ENCODE peak calls at places on chromosomes 11 and 22, in five cellular contexts. S, Z, F, R and G are unnamed samples.

GRCh38 chr11:65502852-65503603 is 4.2 kb downstream of the MALAT1 start:
- DNase-seq in F (no peak), R (peak), S (no peak), Z (no peak), G (peak)

GRCh38 chr11:114215871-114216803 is 80.1 kb upstream of the NNMT start:
- DNase-seq in S (no peak), F (no peak), R (no peak), Z (no peak), G (peak)

GRCh38 chr11:61957028-61957770 is 7.0 kb downstream of the BEST1 start:
- DNase-seq in Z (no peak), F (no peak), S (no peak), R (no peak), G (no peak)

GRCh38 chr11:128208329-128209220 is 378.8 kb downstream of the ETS1 start:
- DNase-seq in S (no peak), Z (peak), F (peak), R (no peak), G (no peak)

GRCh38 chr22:21972293-21972779 is 10.3 kb downstream of the TOP3B start:
- DNase-seq in S (peak), R (no peak), Z (no peak), F (no peak), G (peak)

GRCh38 chr22:17792854-17793434 is 18.7 kb upstream of the BID start:
- DNase-seq in R (no peak), F (no peak), S (no peak), Z (no peak), G (no peak)

GRCh38 chr11:27524155-27524554 is 17.6 kb upstream of the LIN7C start:
- DNase-seq in F (no peak), Z (no peak), R (no peak), S (no peak), G (peak)

GRCh38 chr22:45162531-45162930 is 1.2 kb upstream of the NUP50 start:
- DNase-seq in F (no peak), Z (no peak), S (no peak), R (no peak), G (no peak)

GRCh38 chr22:44634426-44635321 is 67.3 kb upstream of the PRR5 start:
- DNase-seq in S (no peak), R (no peak), Z (no peak), F (no peak), G (no peak)

GRCh38 chr11:77819921-77820564 is 479 bp downstream of the RSF1 start:
- DNase-seq in Z (no peak), F (no peak), S (no peak), R (peak), G (peak)

GRCh38 chr11:133907216-133907615 is 49.6 kb downstream of the IGSF9B start:
- DNase-seq in Z (no peak), F (no peak), R (peak), S (no peak), G (no peak)

GRCh38 chr22:24926849-24927579 is 19.5 kb downstream of the LHFPL7 start:
- DNase-seq in F (no peak), S (no peak), R (no peak), Z (no peak), G (no peak)

GRCh38 chr11:2569321-2569721 is 124.5 kb downstream of the KCNQ1 start:
- DNase-seq in R (peak), S (no peak), F (no peak), Z (no peak), G (no peak)

GRCh38 chr11:115060840-115061239 is 382.5 kb downstream of the NXPE2 start:
- DNase-seq in S (no peak), R (no peak), Z (no peak), F (no peak), G (no peak)

GRCh38 chr11:47248304-47248663 is 330 bp downstream of the ACP2 start:
- DNase-seq in R (no peak), S (no peak), Z (no peak), F (no peak), G (peak)

GRCh38 chr11:86537541-86538222 is 134.7 kb downstream of the ME3 start:
- DNase-seq in F (no peak), S (no peak), Z (no peak), R (no peak), G (peak)

GRCh38 chr11:1574256-1575242 is 2.5 kb upstream of the DUSP8 start:
- DNase-seq in F (no peak), R (peak), S (no peak), Z (no peak), G (peak)

GRCh38 chr22:42427211-42427610 is 5.0 kb downstream of the NFAM1 start:
- DNase-seq in Z (no peak), F (no peak), R (no peak), S (no peak), G (no peak)